ENCODE peak calls at places on chromosomes 1 and 21, in seven cellular contexts. R, C, U, O, P, B and Q are unnamed samples.

GRCh38 chr1:87880098-87880746 is 551.5 kb downstream of the LMO4 start:
- DNase-seq in B (no peak), P (no peak), O (no peak), R (no peak), U (peak), C (no peak), Q (no peak)

GRCh38 chr1:1089731-1090423 is 15.8 kb upstream of the RNF223 start:
- DNase-seq in P (no peak), U (no peak), C (no peak), R (no peak), B (no peak), O (no peak), Q (no peak)

GRCh38 chr1:157147906-157148717 is 9.9 kb upstream of the ETV3 start:
- DNase-seq in R (no peak), C (peak), P (no peak), O (no peak), U (peak), B (no peak), Q (peak)

GRCh38 chr1:11730429-11730861 is 5.5 kb upstream of the AGTRAP start:
- DNase-seq in C (no peak), O (peak), B (no peak), P (no peak), R (no peak), U (peak), Q (peak)

GRCh38 chr1:116489231-116489697 is 81.6 kb downstream of the CD58 start:
- DNase-seq in B (no peak), R (no peak), U (peak), O (peak), P (no peak), C (no peak), Q (no peak)

GRCh38 chr1:232854786-232855185 is 49.6 kb downstream of the MAP10 start:
- DNase-seq in P (no peak), R (no peak), B (no peak), U (no peak), O (peak), C (no peak), Q (no peak)

GRCh38 chr1:169113613-169114119 is 7.2 kb downstream of the ATP1B1 start:
- DNase-seq in C (peak), R (peak), P (peak), B (no peak), O (peak), U (peak), Q (peak)

GRCh38 chr21:17775431-17776126 is 43.6 kb downstream of the C21orf91 start:
- DNase-seq in O (no peak), B (peak), R (no peak), P (no peak), U (no peak), C (no peak), Q (no peak)

GRCh38 chr1:33617451-33617850 is 145.0 kb downstream of the ZSCAN20 start:
- DNase-seq in C (no peak), B (no peak), O (no peak), U (no peak), R (no peak), P (no peak), Q (no peak)

GRCh38 chr1:69787151-69787550 is 219.4 kb downstream of the LRRC7 start:
- DNase-seq in C (no peak), R (peak), P (no peak), U (no peak), O (no peak), B (no peak), Q (no peak)

GRCh38 chr1:198575715-198576641 is 35.5 kb upstream of the ATP6V1G3 start:
- DNase-seq in U (no peak), O (peak), P (no peak), C (no peak), R (no peak), B (no peak), Q (no peak)

GRCh38 chr1:9244501-9245229 is 10.1 kb downstream of the H6PD start:
- DNase-seq in O (no peak), P (no peak), U (peak), C (no peak), B (no peak), R (no peak), Q (peak)

GRCh38 chr1:9240914-9241820 is 6.6 kb downstream of the H6PD start:
- DNase-seq in B (no peak), R (no peak), U (no peak), O (no peak), P (no peak), C (no peak), Q (no peak)

GRCh38 chr1:9241891-9242290 is 7.3 kb downstream of the H6PD start:
- DNase-seq in C (no peak), O (no peak), P (no peak), U (no peak), R (no peak), B (no peak), Q (no peak)

GRCh38 chr1:9239622-9240401 is 5.2 kb downstream of the H6PD start:
- DNase-seq in O (peak), U (peak), P (peak), R (no peak), B (no peak), C (peak), Q (peak)

GRCh38 chr1:9242338-9242969 is 7.9 kb downstream of the H6PD start:
- DNase-seq in R (no peak), C (no peak), P (peak), B (no peak), U (peak), O (no peak), Q (no peak)
- H3K4me3 ChIP-seq in R (no peak), C (no peak), P (peak), B (no peak), U (no peak), O (no peak), Q (no peak)

GRCh38 chr1:187641907-187642306 is 813.2 kb downstream of the PLA2G4A start:
- DNase-seq in O (no peak), R (no peak), U (no peak), C (no peak), P (no peak), B (no peak), Q (no peak)
- H3K4me3 ChIP-seq in O (no peak), R (no peak), U (no peak), C (no peak), P (no peak), B (no peak), Q (no peak)

DNA sequence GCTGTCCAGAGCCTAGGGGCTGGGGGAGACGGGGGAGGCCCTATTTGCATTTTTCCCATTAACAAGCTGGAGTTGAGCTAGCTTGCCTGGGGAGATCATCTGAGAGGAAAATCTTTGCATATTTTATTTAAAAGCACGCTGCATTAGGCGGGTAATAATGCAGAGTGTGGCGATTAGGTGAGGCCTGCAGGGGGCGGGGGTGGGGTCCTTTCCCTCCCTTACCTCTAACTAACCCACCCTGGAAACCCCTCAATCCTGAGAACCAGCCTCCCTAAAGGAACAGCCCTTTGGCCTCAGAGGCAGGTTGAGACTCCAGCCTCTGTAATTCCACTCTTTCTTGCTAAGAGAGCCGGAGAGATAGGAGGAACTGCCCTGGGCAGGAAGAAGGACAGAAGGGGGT is 16.1 kb downstream of the C1orf216 start:
- DNase-seq in R (no peak), U (no peak), C (no peak), B (no peak), P (no peak), O (no peak), Q (no peak)
- H3K4me3 ChIP-seq in R (no peak), U (no peak), C (no peak), B (no peak), P (no peak), O (no peak), Q (no peak)

DNA sequence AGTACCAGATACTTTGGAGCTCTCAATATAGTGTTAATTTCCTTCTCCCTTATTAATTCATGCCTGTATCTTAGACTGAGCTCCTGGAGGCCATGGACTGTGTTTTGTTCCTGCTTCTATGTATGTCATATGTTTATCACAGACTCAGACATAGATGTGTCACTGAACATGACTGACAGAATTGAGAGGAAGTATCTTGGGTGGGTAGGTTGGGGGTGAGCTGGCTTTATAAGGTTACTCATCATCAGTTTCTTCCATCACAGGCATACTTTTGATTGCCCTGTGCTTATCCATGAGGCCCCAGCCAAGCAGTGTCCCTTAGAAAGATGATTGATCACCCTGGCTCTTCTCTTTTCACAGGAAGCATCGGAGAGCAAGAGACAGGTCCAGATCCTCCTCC is 5.6 kb upstream of the SH3D21 start:
- DNase-seq in O (peak), C (peak), B (no peak), R (no peak), P (no peak), U (no peak), Q (no peak)
- H3K4me3 ChIP-seq in O (no peak), C (no peak), B (no peak), R (no peak), P (no peak), U (no peak), Q (no peak)